ENCODE peak calls at places on chromosome 5, in nine cellular contexts. One of them, this sample, is unnamed.

GRCh38 chr5:157613385-157614245 is 38.0 kb upstream of the ADAM19 start:
- DNase-seq in type B pancreatic cell: no peak
- DNase-seq in heart left ventricle: no peak
- DNase-seq in progenitor cell of endocrine pancreas: no peak
- DNase-seq in fibroblast of the aortic adventitia: no peak
- DNase-seq in pancreas: no peak
- DNase-seq in uterus: no peak
- DNase-seq in colonic mucosa: no peak
- DNase-seq in WTC11: no peak
- DNase-seq in this sample: no peak

GRCh38 chr5:3401635-3402034 is 194.0 kb upstream of the IRX1 start:
- DNase-seq in progenitor cell of endocrine pancreas: no peak
- DNase-seq in heart left ventricle: no peak
- DNase-seq in uterus: no peak
- DNase-seq in type B pancreatic cell: no peak
- DNase-seq in WTC11: no peak
- DNase-seq in colonic mucosa: no peak
- DNase-seq in fibroblast of the aortic adventitia: no peak
- DNase-seq in pancreas: no peak
- DNase-seq in this sample: no peak

GRCh38 chr5:488744-489688 is 35.2 kb downstream of the SLC9A3 start:
- DNase-seq in progenitor cell of endocrine pancreas: no peak
- DNase-seq in type B pancreatic cell: no peak
- DNase-seq in heart left ventricle: no peak
- DNase-seq in WTC11: no peak
- DNase-seq in colonic mucosa: no peak
- DNase-seq in uterus: no peak
- DNase-seq in fibroblast of the aortic adventitia: no peak
- DNase-seq in pancreas: no peak
- DNase-seq in this sample: no peak

GRCh38 chr5:53257806-53258373 is 148.3 kb upstream of the MOCS2 start:
- DNase-seq in progenitor cell of endocrine pancreas: no peak
- DNase-seq in uterus: no peak
- DNase-seq in WTC11: no peak
- DNase-seq in type B pancreatic cell: no peak
- DNase-seq in pancreas: no peak
- DNase-seq in fibroblast of the aortic adventitia: peak
- DNase-seq in colonic mucosa: no peak
- DNase-seq in heart left ventricle: no peak
- DNase-seq in this sample: no peak

GRCh38 chr5:10987881-10988504 is 227.0 kb upstream of the DAP start:
- DNase-seq in type B pancreatic cell: peak
- DNase-seq in uterus: no peak
- DNase-seq in fibroblast of the aortic adventitia: no peak
- DNase-seq in WTC11: peak
- DNase-seq in colonic mucosa: peak
- DNase-seq in pancreas: peak
- DNase-seq in progenitor cell of endocrine pancreas: peak
- DNase-seq in heart left ventricle: peak
- DNase-seq in this sample: peak

GRCh38 chr5:157866536-157866935 is 7.6 kb upstream of the CLINT1 start:
- DNase-seq in colonic mucosa: no peak
- DNase-seq in uterus: no peak
- DNase-seq in heart left ventricle: no peak
- DNase-seq in fibroblast of the aortic adventitia: no peak
- DNase-seq in type B pancreatic cell: no peak
- DNase-seq in pancreas: no peak
- DNase-seq in progenitor cell of endocrine pancreas: no peak
- DNase-seq in WTC11: no peak
- DNase-seq in this sample: no peak

GRCh38 chr5:41787257-41787656 is 83.0 kb downstream of the OXCT1 start:
- DNase-seq in WTC11: no peak
- DNase-seq in colonic mucosa: no peak
- DNase-seq in pancreas: no peak
- DNase-seq in heart left ventricle: no peak
- DNase-seq in type B pancreatic cell: no peak
- DNase-seq in progenitor cell of endocrine pancreas: no peak
- DNase-seq in fibroblast of the aortic adventitia: peak
- DNase-seq in uterus: no peak
- DNase-seq in this sample: no peak

GRCh38 chr5:127080001-127080478 is 6.7 kb upstream of the C5orf63 start:
- DNase-seq in fibroblast of the aortic adventitia: no peak
- DNase-seq in colonic mucosa: no peak
- DNase-seq in type B pancreatic cell: no peak
- DNase-seq in pancreas: no peak
- DNase-seq in WTC11: no peak
- DNase-seq in progenitor cell of endocrine pancreas: no peak
- DNase-seq in uterus: no peak
- DNase-seq in heart left ventricle: no peak
- DNase-seq in this sample: no peak

GRCh38 chr5:138077064-138077696 is 6.7 kb upstream of the WNT8A start:
- DNase-seq in heart left ventricle: peak
- DNase-seq in progenitor cell of endocrine pancreas: peak
- DNase-seq in WTC11: peak
- DNase-seq in fibroblast of the aortic adventitia: peak
- DNase-seq in type B pancreatic cell: no peak
- DNase-seq in colonic mucosa: peak
- DNase-seq in uterus: peak
- DNase-seq in pancreas: peak
- DNase-seq in this sample: peak

GRCh38 chr5:73438048-73438896 is 10.3 kb downstream of the FOXD1 start:
- DNase-seq in uterus: no peak
- DNase-seq in progenitor cell of endocrine pancreas: no peak
- DNase-seq in heart left ventricle: no peak
- DNase-seq in type B pancreatic cell: no peak
- DNase-seq in fibroblast of the aortic adventitia: no peak
- DNase-seq in WTC11: no peak
- DNase-seq in colonic mucosa: no peak
- DNase-seq in pancreas: no peak
- DNase-seq in this sample: no peak

GRCh38 chr5:73438897-73439470 is 9.6 kb downstream of the FOXD1 start:
- DNase-seq in heart left ventricle: no peak
- DNase-seq in pancreas: no peak
- DNase-seq in colonic mucosa: no peak
- DNase-seq in uterus: no peak
- DNase-seq in WTC11: no peak
- DNase-seq in type B pancreatic cell: no peak
- DNase-seq in fibroblast of the aortic adventitia: no peak
- DNase-seq in progenitor cell of endocrine pancreas: no peak
- DNase-seq in this sample: no peak

GRCh38 chr5:73436535-73437125 is 11.9 kb downstream of the FOXD1 start:
- DNase-seq in pancreas: no peak
- DNase-seq in progenitor cell of endocrine pancreas: no peak
- DNase-seq in heart left ventricle: no peak
- DNase-seq in type B pancreatic cell: no peak
- DNase-seq in uterus: no peak
- DNase-seq in colonic mucosa: no peak
- DNase-seq in WTC11: peak
- DNase-seq in fibroblast of the aortic adventitia: no peak
- DNase-seq in this sample: no peak

GRCh38 chr5:73435640-73436534 is 12.7 kb downstream of the FOXD1 start:
- DNase-seq in type B pancreatic cell: no peak
- DNase-seq in uterus: no peak
- DNase-seq in WTC11: peak
- DNase-seq in pancreas: no peak
- DNase-seq in progenitor cell of endocrine pancreas: no peak
- DNase-seq in fibroblast of the aortic adventitia: no peak
- DNase-seq in colonic mucosa: no peak
- DNase-seq in heart left ventricle: no peak
- DNase-seq in this sample: no peak

GRCh38 chr5:73437126-73438047 is 11.2 kb downstream of the FOXD1 start:
- DNase-seq in colonic mucosa: peak
- DNase-seq in WTC11: peak
- DNase-seq in progenitor cell of endocrine pancreas: peak
- DNase-seq in type B pancreatic cell: peak
- DNase-seq in heart left ventricle: no peak
- DNase-seq in uterus: no peak
- DNase-seq in fibroblast of the aortic adventitia: peak
- DNase-seq in pancreas: peak
- DNase-seq in this sample: no peak
- TF ChIP-seq CTCF in colonic mucosa: no peak
- TF ChIP-seq CTCF in WTC11: no peak
- TF ChIP-seq CTCF in progenitor cell of endocrine pancreas: peak
- TF ChIP-seq CTCF in type B pancreatic cell: peak
- TF ChIP-seq CTCF in heart left ventricle: no peak
- TF ChIP-seq CTCF in uterus: no peak
- TF ChIP-seq CTCF in fibroblast of the aortic adventitia: peak
- TF ChIP-seq CTCF in pancreas: no peak
- TF ChIP-seq CTCF in this sample: no peak

DNA sequence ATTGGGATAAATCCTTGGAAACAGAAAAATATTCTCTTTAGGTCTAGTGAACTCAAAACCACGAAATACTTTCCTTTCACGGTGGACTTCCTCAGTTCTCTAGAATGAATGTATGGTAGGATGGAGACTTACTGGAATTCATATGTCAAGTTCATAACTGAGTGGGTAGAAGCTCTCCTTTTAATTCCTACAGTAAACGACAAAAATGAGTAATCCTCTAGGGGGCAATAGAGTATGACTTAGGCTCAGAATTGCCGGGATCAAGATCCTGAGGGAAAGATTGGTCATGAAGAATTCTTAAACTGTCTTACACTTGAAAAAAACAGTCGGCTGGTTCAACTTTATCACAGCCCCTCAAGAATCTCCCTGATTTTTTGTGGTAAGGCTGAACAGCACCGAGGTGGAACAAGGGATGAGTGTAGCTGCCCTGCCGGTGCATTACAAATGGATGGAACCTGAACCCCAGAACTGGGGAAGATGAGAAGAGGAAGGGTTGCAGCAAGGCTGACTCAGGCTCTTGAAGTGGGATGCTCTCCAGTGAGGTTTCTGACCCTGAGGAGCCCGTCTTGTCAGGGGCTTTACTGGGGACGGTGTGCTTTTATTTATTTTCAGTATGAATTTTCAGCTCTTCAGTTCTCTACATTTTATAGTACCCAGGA is 14.0 kb upstream of the LOX start:
- DNase-seq in uterus: no peak
- DNase-seq in pancreas: no peak
- DNase-seq in colonic mucosa: no peak
- DNase-seq in WTC11: no peak
- DNase-seq in progenitor cell of endocrine pancreas: no peak
- DNase-seq in fibroblast of the aortic adventitia: peak
- DNase-seq in type B pancreatic cell: no peak
- DNase-seq in heart left ventricle: no peak
- DNase-seq in this sample: no peak
- TF ChIP-seq CTCF in uterus: peak
- TF ChIP-seq CTCF in pancreas: no peak
- TF ChIP-seq CTCF in colonic mucosa: no peak
- TF ChIP-seq CTCF in WTC11: peak
- TF ChIP-seq CTCF in progenitor cell of endocrine pancreas: peak
- TF ChIP-seq CTCF in fibroblast of the aortic adventitia: peak
- TF ChIP-seq CTCF in type B pancreatic cell: peak
- TF ChIP-seq CTCF in heart left ventricle: peak
- TF ChIP-seq CTCF in this sample: peak

DNA sequence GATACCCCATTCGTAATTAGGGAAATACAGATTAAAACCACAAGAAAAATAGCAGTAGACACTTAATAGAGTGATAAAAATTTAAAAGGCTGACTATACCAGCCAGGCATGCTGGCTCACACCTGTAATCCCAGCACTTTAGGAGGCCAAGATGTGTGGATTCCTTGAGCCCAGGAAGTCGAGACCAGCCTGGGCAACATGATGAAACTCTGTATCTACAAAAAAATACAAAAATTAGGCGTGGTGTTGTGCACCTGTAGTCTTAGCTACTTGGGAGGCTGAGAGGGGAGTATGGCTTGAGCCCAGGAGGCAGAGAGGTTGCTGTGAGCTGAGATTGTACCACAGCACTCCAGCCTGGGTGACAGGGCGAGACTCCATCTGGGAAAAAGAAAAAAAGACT is 72.0 kb downstream of the FCHO2 start:
- DNase-seq in pancreas: no peak
- DNase-seq in progenitor cell of endocrine pancreas: no peak
- DNase-seq in uterus: no peak
- DNase-seq in fibroblast of the aortic adventitia: no peak
- DNase-seq in type B pancreatic cell: no peak
- DNase-seq in colonic mucosa: no peak
- DNase-seq in heart left ventricle: no peak
- DNase-seq in WTC11: no peak
- DNase-seq in this sample: no peak
- TF ChIP-seq CTCF in pancreas: no peak
- TF ChIP-seq CTCF in progenitor cell of endocrine pancreas: no peak
- TF ChIP-seq CTCF in uterus: no peak
- TF ChIP-seq CTCF in fibroblast of the aortic adventitia: no peak
- TF ChIP-seq CTCF in type B pancreatic cell: no peak
- TF ChIP-seq CTCF in colonic mucosa: no peak
- TF ChIP-seq CTCF in heart left ventricle: no peak
- TF ChIP-seq CTCF in WTC11: no peak
- TF ChIP-seq CTCF in this sample: no peak

GRCh38 chr5:169201597-169201996 is 99.3 kb downstream of the SLIT3 start:
- DNase-seq in progenitor cell of endocrine pancreas: no peak
- DNase-seq in type B pancreatic cell: no peak
- DNase-seq in uterus: no peak
- DNase-seq in colonic mucosa: no peak
- DNase-seq in heart left ventricle: no peak
- DNase-seq in pancreas: no peak
- DNase-seq in WTC11: no peak
- DNase-seq in fibroblast of the aortic adventitia: no peak
- DNase-seq in this sample: no peak

GRCh38 chr5:169195601-169196000 is 105.3 kb downstream of the SLIT3 start:
- DNase-seq in heart left ventricle: no peak
- DNase-seq in fibroblast of the aortic adventitia: peak
- DNase-seq in WTC11: no peak
- DNase-seq in pancreas: no peak
- DNase-seq in type B pancreatic cell: no peak
- DNase-seq in colonic mucosa: no peak
- DNase-seq in uterus: no peak
- DNase-seq in progenitor cell of endocrine pancreas: no peak
- DNase-seq in this sample: no peak

GRCh38 chr5:169200086-169200778 is 100.7 kb downstream of the SLIT3 start:
- DNase-seq in uterus: no peak
- DNase-seq in WTC11: no peak
- DNase-seq in progenitor cell of endocrine pancreas: no peak
- DNase-seq in pancreas: no peak
- DNase-seq in fibroblast of the aortic adventitia: no peak
- DNase-seq in type B pancreatic cell: no peak
- DNase-seq in heart left ventricle: no peak
- DNase-seq in colonic mucosa: no peak
- DNase-seq in this sample: no peak

GRCh38 chr5:169196059-169196458 is 104.9 kb downstream of the SLIT3 start:
- DNase-seq in colonic mucosa: no peak
- DNase-seq in progenitor cell of endocrine pancreas: no peak
- DNase-seq in fibroblast of the aortic adventitia: no peak
- DNase-seq in type B pancreatic cell: no peak
- DNase-seq in heart left ventricle: no peak
- DNase-seq in pancreas: no peak
- DNase-seq in WTC11: no peak
- DNase-seq in uterus: no peak
- DNase-seq in this sample: no peak

DNA sequence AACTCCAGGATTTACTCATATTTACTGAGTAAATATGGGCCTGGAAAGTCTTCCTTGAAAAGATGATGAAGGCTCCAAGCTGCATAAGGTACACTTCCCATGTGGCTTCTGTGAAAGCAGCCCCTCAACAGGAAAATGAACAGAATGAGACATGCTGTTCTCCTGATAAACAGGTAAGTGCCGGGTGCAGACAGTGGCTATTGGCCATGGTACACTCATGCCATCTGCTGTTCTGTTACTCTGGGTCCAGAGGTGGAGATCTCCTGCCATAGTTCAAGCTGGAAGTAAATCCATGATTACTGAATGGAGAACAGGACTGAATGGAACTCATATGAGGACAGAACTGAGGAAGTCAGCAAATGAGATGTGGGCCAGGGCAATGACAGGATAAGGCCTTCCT is 103.6 kb downstream of the SLIT3 start:
- DNase-seq in heart left ventricle: peak
- DNase-seq in type B pancreatic cell: no peak
- DNase-seq in pancreas: no peak
- DNase-seq in progenitor cell of endocrine pancreas: no peak
- DNase-seq in colonic mucosa: no peak
- DNase-seq in fibroblast of the aortic adventitia: peak
- DNase-seq in WTC11: no peak
- DNase-seq in uterus: no peak
- DNase-seq in this sample: no peak
- TF ChIP-seq CTCF in heart left ventricle: peak
- TF ChIP-seq CTCF in type B pancreatic cell: peak
- TF ChIP-seq CTCF in pancreas: no peak
- TF ChIP-seq CTCF in progenitor cell of endocrine pancreas: no peak
- TF ChIP-seq CTCF in colonic mucosa: no peak
- TF ChIP-seq CTCF in fibroblast of the aortic adventitia: peak
- TF ChIP-seq CTCF in WTC11: no peak
- TF ChIP-seq CTCF in uterus: peak
- TF ChIP-seq CTCF in this sample: no peak